ENCODE peak calls at places on chromosome 2, in seven cellular contexts. I is esophagus squamous epithelium, Z is heart left ventricle, X is Peyer's patch, V is body of pancreas, G is IMR-90, D is upper lobe of left lung. F is an unnamed sample. For H3K4me1, the result is how much of the 10 kb centered on the place peaks cover.

GRCh38 chr2:193868833-193869232 is 1674.1 kb upstream of the TMEFF2 start:
- DNase-seq in V (no peak), I (no peak), G (no peak), X (no peak), Z (no peak), D (peak), F (no peak)

GRCh38 chr2:70870790-70871189 is 35.2 kb upstream of the CD207 start:
- DNase-seq in I (no peak), X (no peak), D (no peak), Z (no peak), G (no peak), V (no peak), F (no peak)

GRCh38 chr2:237819231-237819630 is 20.7 kb downstream of the RBM44 start:
- DNase-seq in D (no peak), X (no peak), Z (no peak), G (peak), V (no peak), I (no peak), F (no peak)

GRCh38 chr2:25030702-25031101 is 11.2 kb upstream of the EFR3B start:
- DNase-seq in V (no peak), G (peak), I (no peak), Z (no peak), D (no peak), X (no peak), F (no peak)

GRCh38 chr2:236676131-236676873 is 106.7 kb downstream of the ACKR3 start:
- DNase-seq in G (no peak), D (no peak), V (no peak), I (no peak), Z (no peak), X (no peak), F (no peak)

GRCh38 chr2:60505240-60505639 is 48.2 kb downstream of the BCL11A start:
- DNase-seq in Z (no peak), G (no peak), V (peak), I (no peak), X (no peak), D (no peak), F (no peak)

GRCh38 chr2:25388491-25388890 is 46.8 kb upstream of the DNMT3A start:
- DNase-seq in G (no peak), D (no peak), V (no peak), Z (no peak), X (peak), I (no peak), F (no peak)

GRCh38 chr2:231397928-231398294 is 2.4 kb downstream of the B3GNT7 start:
- DNase-seq in Z (no peak), I (no peak), G (no peak), X (no peak), V (no peak), D (peak), F (no peak)

GRCh38 chr2:241135737-241136136 is 13.5 kb downstream of the PASK start:
- DNase-seq in V (peak), X (no peak), D (no peak), Z (no peak), G (no peak), I (no peak), F (peak)

GRCh38 chr2:41972819-41973218 is 75.0 kb upstream of the PKDCC start:
- DNase-seq in D (no peak), V (no peak), G (no peak), X (no peak), Z (no peak), I (no peak), F (no peak)

GRCh38 chr2:4358855-4359254 is 655.5 kb downstream of the DCDC2C start:
- DNase-seq in X (no peak), I (no peak), D (no peak), G (no peak), Z (no peak), V (no peak), F (no peak)

GRCh38 chr2:73107211-73107926 is 5.4 kb downstream of the RAB11FIP5 start:
- DNase-seq in X (no peak), I (no peak), Z (peak), G (no peak), D (no peak), V (peak), F (no peak)

GRCh38 chr2:112880081-112880531 is 30.9 kb upstream of the IL37 start:
- DNase-seq in D (no peak), X (no peak), G (peak), I (no peak), Z (no peak), V (no peak), F (no peak)

GRCh38 chr2:232779935-232780334 is 3.6 kb upstream of the KCNJ13 start:
- DNase-seq in Z (peak), X (no peak), D (no peak), G (peak), V (peak), I (no peak), F (no peak)

GRCh38 chr2:192465145-192465544 is 270.4 kb upstream of the TMEFF2 start:
- DNase-seq in G (no peak), Z (no peak), I (no peak), X (no peak), D (no peak), V (no peak), F (no peak)

GRCh38 chr2:33475381-33476099 is 909 bp upstream of the RASGRP3 start:
- DNase-seq in I (peak), Z (peak), D (no peak), G (peak), V (peak), X (peak), F (peak)

GRCh38 chr2:186516396-186516795 is 30.3 kb downstream of the ZC3H15 start:
- DNase-seq in Z (no peak), G (no peak), X (no peak), I (no peak), V (no peak), D (no peak), F (no peak)

GRCh38 chr2:98903064-98903355 is 33.0 kb downstream of the CRACDL start:
- DNase-seq in Z (no peak), G (no peak), D (no peak), V (no peak), X (no peak), I (no peak), F (no peak)

GRCh38 chr2:230209422-230210051 is 10.2 kb downstream of the SP110 start:
- DNase-seq in Z (no peak), V (no peak), X (peak), I (no peak), D (no peak), G (no peak), F (no peak)

GRCh38 chr2:129763190-129763846 is 216.1 kb upstream of the RAB6C start:
- DNase-seq in Z (no peak), I (no peak), X (no peak), G (no peak), V (no peak), D (peak), F (no peak)

GRCh38 chr2:23596316-23596885 is 211.4 kb downstream of the KLHL29 start:
- DNase-seq in D (no peak), I (no peak), V (no peak), Z (no peak), G (peak), X (no peak), F (no peak)

GRCh38 chr2:148044322-148044721 is 23.4 kb downstream of the MBD5 start:
- DNase-seq in D (no peak), X (no peak), I (no peak), V (no peak), Z (no peak), G (no peak), F (no peak)

GRCh38 chr2:72980535-72981217 is 63.4 kb downstream of the EMX1 start:
- DNase-seq in X (no peak), Z (no peak), D (no peak), G (peak), V (no peak), I (no peak), F (no peak)

GRCh38 chr2:235006986-235007385 is 55.2 kb downstream of the SH3BP4 start:
- DNase-seq in Z (no peak), G (no peak), X (no peak), I (no peak), D (no peak), V (no peak), F (no peak)

GRCh38 chr2:129884221-129884786 is 95.2 kb upstream of the RAB6C start:
- DNase-seq in V (no peak), I (no peak), X (no peak), G (no peak), Z (no peak), D (no peak), F (no peak)

GRCh38 chr2:192655916-192656315 is 461.2 kb upstream of the TMEFF2 start:
- DNase-seq in I (no peak), G (no peak), D (no peak), X (no peak), Z (no peak), V (no peak), F (no peak)

GRCh38 chr2:158817596-158817995 is 22.5 kb downstream of the DAPL1 start:
- DNase-seq in D (no peak), Z (no peak), G (peak), I (no peak), X (no peak), V (no peak), F (no peak)

GRCh38 chr2:178871536-178871935 is 64.3 kb upstream of the TTN start:
- DNase-seq in D (no peak), G (no peak), Z (no peak), V (no peak), X (no peak), I (no peak), F (no peak)

GRCh38 chr2:122340246-122340645 is 584.8 kb downstream of the TSN start:
- DNase-seq in Z (no peak), I (no peak), G (no peak), D (no peak), X (no peak), V (no peak), F (no peak)

GRCh38 chr2:224518806-224519580 is 66.2 kb downstream of the CUL3 start:
- DNase-seq in X (no peak), Z (no peak), I (no peak), D (no peak), G (peak), V (no peak), F (no peak)

GRCh38 chr2:3493610-3493997 is 25.7 kb downstream of the ADI1 start:
- DNase-seq in G (peak), D (no peak), X (no peak), Z (no peak), V (no peak), I (no peak), F (peak)

GRCh38 chr2:170335351-170335750 is 157.4 kb downstream of the MYO3B start:
- DNase-seq in X (no peak), G (no peak), V (no peak), D (no peak), I (no peak), Z (no peak), F (no peak)

GRCh38 chr2:119772767-119773166 is 13.0 kb downstream of the PTPN4 start:
- DNase-seq in X (no peak), D (no peak), G (no peak), V (no peak), Z (no peak), I (no peak), F (no peak)

DNA sequence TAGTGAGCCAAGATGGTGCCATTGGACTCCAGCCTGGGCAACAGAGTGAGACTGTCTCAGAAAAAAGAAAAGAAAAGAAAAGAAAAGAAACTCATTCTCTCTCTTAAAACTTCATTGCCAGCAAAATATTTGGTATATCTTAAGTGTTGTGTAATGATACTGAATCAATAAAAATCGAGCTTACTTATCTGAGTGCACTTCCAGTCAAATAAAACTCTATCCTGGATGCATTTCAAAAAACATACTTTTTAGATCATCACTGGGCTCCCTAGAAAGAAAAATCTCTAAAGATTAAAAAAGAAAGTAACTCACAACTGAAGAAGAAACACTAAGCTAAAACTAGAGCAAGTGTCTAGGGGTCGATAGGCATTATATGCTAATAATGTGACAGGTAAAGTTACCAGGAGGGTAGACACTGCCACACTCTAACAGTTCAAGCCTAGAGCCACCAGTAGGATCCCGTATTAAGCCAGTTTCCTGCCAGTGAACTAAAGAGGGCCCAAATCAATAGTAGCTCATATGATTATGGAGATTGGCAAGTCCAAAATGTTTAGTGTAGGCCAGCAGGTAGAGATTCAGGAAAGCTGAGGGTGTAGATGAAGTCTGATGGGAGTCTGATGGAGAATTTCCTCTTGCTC is 242.1 kb upstream of the CYRIA start:
- DNase-seq in Z (no peak), G (no peak), X (no peak), V (no peak), I (no peak), D (no peak), F (no peak)
- TF ChIP-seq POLR2A in Z (no peak), G (no peak), X (no peak), V (no peak), I (no peak), D (no peak), F (no peak)

DNA sequence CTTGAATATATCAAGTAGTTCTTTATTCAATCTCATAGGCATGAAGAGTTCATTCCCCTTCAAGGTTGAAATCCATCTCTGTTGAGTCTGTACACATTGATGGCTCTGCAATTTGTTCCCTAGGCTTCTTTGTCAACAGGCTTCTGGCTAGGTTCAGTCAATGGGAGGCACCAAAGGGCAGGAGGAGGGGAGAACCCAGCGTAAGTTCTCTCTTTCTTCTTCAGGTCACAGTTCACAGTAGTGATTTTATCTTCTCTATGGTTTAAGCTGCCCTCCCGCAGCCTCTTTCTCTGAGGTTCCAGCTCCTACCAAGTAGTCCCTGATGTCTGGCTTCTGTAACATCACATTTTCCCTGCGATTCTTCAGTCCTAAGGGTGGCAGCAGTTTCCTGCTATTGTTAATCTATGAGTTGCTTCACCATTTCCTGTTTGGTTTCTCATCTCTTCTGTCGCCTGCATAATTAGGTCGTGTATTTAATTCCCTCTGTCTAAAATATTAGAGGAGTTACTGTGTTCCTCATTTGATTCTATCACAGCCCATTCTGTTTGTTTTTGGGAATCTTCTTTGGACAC is 107.4 kb downstream of the CPO start:
- DNase-seq in D (no peak), V (no peak), G (no peak), Z (no peak), I (no peak), X (no peak), F (no peak)
- TF ChIP-seq CTCF in D (no peak), V (no peak), G (no peak), Z (no peak), I (no peak), X (no peak), F (peak)

GRCh38 chr2:8537572-8538155 is 144.2 kb upstream of the ID2 start:
- DNase-seq in Z (no peak), V (peak), I (no peak), D (no peak), G (no peak), X (no peak), F (peak)
- H3K4me1 ChIP-seq in Z (under half), V (under half), I (half or more), D (under half), G (under half), X (under half), F (under half)

DNA sequence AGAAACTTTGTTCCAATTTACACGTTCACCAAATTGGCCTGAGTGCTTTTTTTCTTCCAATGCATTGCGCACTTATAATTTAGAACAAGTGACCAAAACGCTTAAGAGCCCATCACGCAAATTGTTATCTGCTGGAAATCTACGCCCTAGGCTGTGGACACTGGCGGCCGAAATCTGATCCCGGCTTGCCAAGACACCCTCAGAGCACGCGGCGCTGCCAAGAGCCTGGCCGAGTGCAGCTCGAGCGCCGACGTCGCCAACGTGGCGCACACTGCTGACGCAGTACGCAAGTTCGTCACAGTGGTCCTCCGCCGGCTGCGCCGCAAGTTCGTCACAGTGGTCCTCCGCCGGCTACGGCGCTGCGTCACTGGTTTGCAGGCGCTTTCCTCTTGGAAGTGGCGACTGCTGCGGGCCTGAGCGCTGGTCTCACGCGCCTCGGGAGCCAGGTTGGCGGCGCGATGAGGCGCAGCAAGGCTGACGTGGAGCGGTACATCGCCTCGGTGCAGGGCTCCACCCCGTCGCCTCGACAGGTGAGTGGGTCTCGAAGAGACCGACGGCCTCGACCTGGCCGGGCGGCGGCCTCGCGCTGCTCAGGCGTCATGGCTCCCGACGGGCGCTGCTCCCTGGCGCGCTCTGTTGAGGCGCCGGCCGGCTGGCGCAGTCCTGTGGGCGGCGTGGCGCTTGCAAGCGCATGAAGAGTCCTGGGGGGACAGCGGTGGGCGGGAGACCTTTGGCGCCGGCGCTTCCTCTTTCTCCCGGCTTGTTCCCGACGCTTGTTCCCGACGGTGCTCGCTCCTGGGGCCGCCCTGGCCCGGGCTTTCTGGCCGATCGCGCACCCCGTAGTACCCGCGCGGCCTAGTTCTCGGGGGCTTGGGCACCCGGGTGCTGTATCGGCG is at the start of gene RANBP2:
- DNase-seq in V (peak), D (peak), G (peak), Z (peak), X (peak), I (peak), F (peak)
- TF ChIP-seq POLR2A in V (peak), D (peak), G (peak), Z (peak), X (peak), I (peak), F (peak)

GRCh38 chr2:135048122-135048521 is 875 bp upstream of the MAP3K19 start:
- DNase-seq in Z (no peak), I (no peak), X (no peak), G (no peak), D (no peak), V (no peak), F (no peak)
- TF ChIP-seq CTCF in Z (no peak), I (no peak), X (no peak), G (no peak), D (no peak), V (no peak), F (no peak)